ENCODE peak calls at places on chromosome 9, in five cellular contexts. One of them, this sample, is unnamed.

GRCh38 chr9:8020161-8020560 is 220.6 kb upstream of the DMAC1 start:
- DNase-seq in spleen: no peak
- DNase-seq in body of pancreas: no peak
- DNase-seq in A549: no peak
- DNase-seq in ovary: no peak
- DNase-seq in this sample: no peak

GRCh38 chr9:94913550-94913949 is 187.1 kb downstream of the AOPEP start:
- DNase-seq in A549: no peak
- DNase-seq in body of pancreas: no peak
- DNase-seq in ovary: no peak
- DNase-seq in spleen: no peak
- DNase-seq in this sample: no peak

GRCh38 chr9:81877047-81877446 is 51.2 kb upstream of the SPATA31D4 start:
- DNase-seq in body of pancreas: no peak
- DNase-seq in ovary: no peak
- DNase-seq in spleen: no peak
- DNase-seq in A549: no peak
- DNase-seq in this sample: no peak

GRCh38 chr9:84258371-84258770 is 82.2 kb downstream of the SLC28A3 start:
- DNase-seq in spleen: no peak
- DNase-seq in ovary: no peak
- DNase-seq in A549: no peak
- DNase-seq in body of pancreas: peak; percentile 19
- DNase-seq in this sample: peak; percentile 93

GRCh38 chr9:112049834-112050516 is 125.1 kb downstream of the SUSD1 start:
- DNase-seq in ovary: no peak
- DNase-seq in spleen: no peak
- DNase-seq in body of pancreas: no peak
- DNase-seq in A549: no peak
- DNase-seq in this sample: no peak

GRCh38 chr9:3478549-3478953 is 47.2 kb downstream of the RFX3 start:
- DNase-seq in body of pancreas: no peak
- DNase-seq in A549: no peak
- DNase-seq in spleen: no peak
- DNase-seq in ovary: no peak
- DNase-seq in this sample: no peak

GRCh38 chr9:129500166-129500862 is 120.6 kb downstream of the C9orf50 start:
- DNase-seq in spleen: no peak
- DNase-seq in body of pancreas: no peak
- DNase-seq in ovary: peak; percentile 63
- DNase-seq in A549: no peak
- DNase-seq in this sample: no peak

GRCh38 chr9:22097712-22098111 is 88.6 kb upstream of the CDKN2B start:
- DNase-seq in ovary: no peak
- DNase-seq in A549: no peak
- DNase-seq in spleen: no peak
- DNase-seq in body of pancreas: no peak
- DNase-seq in this sample: peak; percentile 42

GRCh38 chr9:108702681-108703080 is 153.1 kb downstream of the ACTL7B start:
- DNase-seq in spleen: no peak
- DNase-seq in ovary: no peak
- DNase-seq in A549: no peak
- DNase-seq in body of pancreas: no peak
- DNase-seq in this sample: no peak

GRCh38 chr9:133673260-133673658 is 37.1 kb downstream of the DBH start:
- DNase-seq in A549: no peak
- DNase-seq in body of pancreas: no peak
- DNase-seq in ovary: no peak
- DNase-seq in spleen: no peak
- DNase-seq in this sample: no peak

GRCh38 chr9:5978523-5978922 is 36.9 kb downstream of the RANBP6 start:
- DNase-seq in A549: no peak
- DNase-seq in ovary: no peak
- DNase-seq in spleen: no peak
- DNase-seq in body of pancreas: no peak
- DNase-seq in this sample: no peak

GRCh38 chr9:36874261-36874660 is 159.8 kb downstream of the PAX5 start:
- DNase-seq in body of pancreas: no peak
- DNase-seq in spleen: peak; percentile 64
- DNase-seq in ovary: no peak
- DNase-seq in A549: no peak
- DNase-seq in this sample: no peak

GRCh38 chr9:114279693-114280092 is 43.2 kb upstream of the ORM1 start:
- DNase-seq in spleen: no peak
- DNase-seq in ovary: peak; percentile 7
- DNase-seq in body of pancreas: peak; percentile 2
- DNase-seq in A549: no peak
- DNase-seq in this sample: no peak

GRCh38 chr9:98993570-98993945 is 49.9 kb downstream of the COL15A1 start:
- DNase-seq in body of pancreas: no peak
- DNase-seq in spleen: no peak
- DNase-seq in ovary: no peak
- DNase-seq in A549: no peak
- DNase-seq in this sample: peak; percentile 39

GRCh38 chr9:31541626-31542025 is 842.8 kb upstream of the ACO1 start:
- DNase-seq in ovary: no peak
- DNase-seq in A549: no peak
- DNase-seq in spleen: no peak
- DNase-seq in body of pancreas: no peak
- DNase-seq in this sample: no peak

GRCh38 chr9:99449726-99450125 is 227.6 kb downstream of the SEC61B start:
- DNase-seq in spleen: no peak
- DNase-seq in ovary: no peak
- DNase-seq in body of pancreas: no peak
- DNase-seq in A549: no peak
- DNase-seq in this sample: no peak

GRCh38 chr9:5042661-5043178 is 57.6 kb downstream of the JAK2 start:
- DNase-seq in ovary: no peak
- DNase-seq in spleen: peak; percentile 70
- DNase-seq in body of pancreas: no peak
- DNase-seq in A549: no peak
- DNase-seq in this sample: no peak

GRCh38 chr9:98908897-98909634 is 34.6 kb upstream of the COL15A1 start:
- DNase-seq in ovary: no peak
- DNase-seq in body of pancreas: no peak
- DNase-seq in spleen: no peak
- DNase-seq in A549: no peak
- DNase-seq in this sample: no peak

GRCh38 chr9:4946937-4947336 is 38.1 kb upstream of the JAK2 start:
- DNase-seq in A549: no peak
- DNase-seq in spleen: no peak
- DNase-seq in ovary: no peak
- DNase-seq in body of pancreas: no peak
- DNase-seq in this sample: no peak

GRCh38 chr9:127540664-127541041 is 71.4 kb upstream of the STXBP1 start:
- DNase-seq in A549: no peak
- DNase-seq in ovary: no peak
- DNase-seq in spleen: no peak
- DNase-seq in body of pancreas: peak; percentile 74
- DNase-seq in this sample: no peak

GRCh38 chr9:128636024-128636390 is 20.6 kb downstream of the DYNC2I2 start:
- DNase-seq in ovary: peak; percentile 44
- DNase-seq in body of pancreas: peak; percentile 91
- DNase-seq in A549: peak; percentile 89
- DNase-seq in spleen: no peak
- DNase-seq in this sample: peak; percentile 85

GRCh38 chr9:36772449-36773370 is 200.0 kb downstream of the MELK start:
- DNase-seq in body of pancreas: no peak
- DNase-seq in ovary: no peak
- DNase-seq in A549: no peak
- DNase-seq in spleen: no peak
- DNase-seq in this sample: peak; percentile 6

GRCh38 chr9:129751841-129752801 is 721 bp downstream of the PTGES start:
- DNase-seq in A549: no peak
- DNase-seq in ovary: no peak
- DNase-seq in spleen: no peak
- DNase-seq in body of pancreas: peak; percentile 64
- DNase-seq in this sample: no peak

GRCh38 chr9:125442471-125442870 is 180.8 kb downstream of the GAPVD1 start:
- DNase-seq in A549: no peak
- DNase-seq in body of pancreas: no peak
- DNase-seq in spleen: no peak
- DNase-seq in ovary: no peak
- DNase-seq in this sample: no peak

GRCh38 chr9:16074962-16075361 is 522.1 kb downstream of the CCDC171 start:
- DNase-seq in body of pancreas: no peak
- DNase-seq in A549: no peak
- DNase-seq in spleen: no peak
- DNase-seq in ovary: no peak
- DNase-seq in this sample: no peak

GRCh38 chr9:109213300-109214121 is 46.5 kb upstream of the FRRS1L start:
- DNase-seq in ovary: no peak
- DNase-seq in spleen: no peak
- DNase-seq in A549: no peak
- DNase-seq in body of pancreas: no peak
- DNase-seq in this sample: peak; percentile 25

GRCh38 chr9:129685220-129685932 is 19.9 kb downstream of the PRRX2 start:
- DNase-seq in ovary: no peak
- DNase-seq in A549: peak; percentile 84
- DNase-seq in spleen: no peak
- DNase-seq in body of pancreas: no peak
- DNase-seq in this sample: no peak

GRCh38 chr9:70830618-70831017 is 290.8 kb downstream of the TRPM3 start:
- DNase-seq in body of pancreas: no peak
- DNase-seq in spleen: no peak
- DNase-seq in A549: no peak
- DNase-seq in ovary: no peak
- DNase-seq in this sample: no peak

GRCh38 chr9:91740713-91741112 is 209.3 kb downstream of the ROR2 start:
- DNase-seq in body of pancreas: no peak
- DNase-seq in ovary: peak; percentile 79
- DNase-seq in spleen: peak; percentile 38
- DNase-seq in A549: no peak
- DNase-seq in this sample: no peak

GRCh38 chr9:36036253-36036779 is 397 bp upstream of the RECK start:
- DNase-seq in ovary: no peak
- DNase-seq in spleen: no peak
- DNase-seq in A549: no peak
- DNase-seq in body of pancreas: no peak
- DNase-seq in this sample: no peak

GRCh38 chr9:26502311-26502710 is 390.3 kb downstream of the CAAP1 start:
- DNase-seq in body of pancreas: no peak
- DNase-seq in spleen: no peak
- DNase-seq in ovary: no peak
- DNase-seq in A549: no peak
- DNase-seq in this sample: no peak

GRCh38 chr9:108850293-108850897 is 5.4 kb downstream of the ACTL7B start:
- DNase-seq in A549: no peak
- DNase-seq in body of pancreas: no peak
- DNase-seq in ovary: no peak
- DNase-seq in spleen: no peak
- DNase-seq in this sample: no peak

GRCh38 chr9:130882696-130883225 is 13.9 kb downstream of the QRFP start:
- DNase-seq in spleen: no peak
- DNase-seq in body of pancreas: no peak
- DNase-seq in ovary: no peak
- DNase-seq in A549: no peak
- DNase-seq in this sample: no peak

GRCh38 chr9:130881516-130881915 is 15.1 kb downstream of the QRFP start:
- DNase-seq in ovary: no peak
- DNase-seq in A549: no peak
- DNase-seq in body of pancreas: no peak
- DNase-seq in spleen: no peak
- DNase-seq in this sample: no peak

GRCh38 chr9:130879863-130880411 is 16.7 kb downstream of the QRFP start:
- DNase-seq in ovary: no peak
- DNase-seq in A549: no peak
- DNase-seq in spleen: no peak
- DNase-seq in body of pancreas: no peak
- DNase-seq in this sample: no peak

GRCh38 chr9:130878295-130878694 is 18.3 kb downstream of the QRFP start:
- DNase-seq in A549: no peak
- DNase-seq in body of pancreas: no peak
- DNase-seq in ovary: no peak
- DNase-seq in spleen: no peak
- DNase-seq in this sample: no peak

GRCh38 chr9:130880599-130881220 is 15.9 kb downstream of the QRFP start:
- DNase-seq in spleen: peak; percentile 58
- DNase-seq in body of pancreas: no peak
- DNase-seq in ovary: no peak
- DNase-seq in A549: no peak
- DNase-seq in this sample: no peak
- H3K27ac ChIP-seq in spleen: no peak overlapping the region
- H3K27ac ChIP-seq in body of pancreas: no peak overlapping the region
- H3K27ac ChIP-seq in ovary: no peak overlapping the region
- H3K27ac ChIP-seq in A549: no peak overlapping the region
- H3K27ac ChIP-seq in this sample: no peak overlapping the region

GRCh38 chr9:136671254-136671614 is 8.5 kb downstream of the EGFL7 start:
- DNase-seq in A549: no peak
- DNase-seq in body of pancreas: peak; percentile 56
- DNase-seq in spleen: no peak
- DNase-seq in ovary: no peak
- DNase-seq in this sample: no peak
- TF ChIP-seq POLR2A in A549: no peak
- TF ChIP-seq POLR2A in body of pancreas: no peak
- TF ChIP-seq POLR2A in spleen: no peak
- TF ChIP-seq POLR2A in ovary: no peak
- TF ChIP-seq POLR2A in this sample: no peak

DNA sequence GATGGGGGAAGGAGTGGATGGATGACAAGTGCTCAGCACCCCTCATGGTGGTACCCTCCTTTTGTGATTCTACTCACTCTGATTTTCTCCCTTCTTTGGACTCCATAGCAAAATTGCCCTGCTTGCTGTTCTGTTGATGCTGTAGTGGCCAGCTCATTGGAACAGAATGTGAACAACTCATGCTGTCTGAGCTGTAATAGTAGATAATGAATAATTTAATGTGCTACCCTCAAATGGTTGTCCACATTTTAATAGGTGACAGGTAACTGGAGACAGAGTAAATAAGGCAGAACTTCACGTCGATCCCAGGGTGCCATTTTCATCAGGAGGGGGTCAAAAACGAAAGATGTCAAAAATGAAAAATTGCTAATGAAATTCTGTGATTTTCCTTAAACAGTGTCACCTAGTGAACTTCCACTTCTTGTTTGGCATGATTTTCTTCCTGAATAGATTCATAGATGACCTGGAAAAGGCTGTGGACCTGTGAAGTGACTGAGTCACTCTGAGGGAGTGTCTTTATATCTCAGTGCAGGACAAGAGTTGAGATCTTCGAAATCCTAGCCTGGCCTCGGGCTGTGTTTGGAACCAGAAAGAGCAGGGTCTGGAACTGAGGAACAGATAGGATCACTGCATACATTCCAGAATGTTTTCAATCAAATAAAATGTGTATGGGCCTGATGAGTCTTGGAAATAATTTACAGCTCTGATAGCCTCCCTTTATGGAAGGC is 270.2 kb downstream of the PSAT1 start:
- DNase-seq in A549: no peak
- DNase-seq in body of pancreas: no peak
- DNase-seq in spleen: no peak
- DNase-seq in ovary: no peak
- DNase-seq in this sample: no peak
- H3K27ac ChIP-seq in A549: no peak overlapping the region
- H3K27ac ChIP-seq in body of pancreas: no peak overlapping the region
- H3K27ac ChIP-seq in spleen: no peak overlapping the region
- H3K27ac ChIP-seq in ovary: no peak overlapping the region
- H3K27ac ChIP-seq in this sample: no peak overlapping the region

GRCh38 chr9:1875921-1876448 is 139.2 kb upstream of the SMARCA2 start:
- DNase-seq in A549: no peak
- DNase-seq in ovary: no peak
- DNase-seq in body of pancreas: no peak
- DNase-seq in spleen: peak; percentile 72
- DNase-seq in this sample: no peak
- TF ChIP-seq POLR2A in A549: no peak
- TF ChIP-seq POLR2A in ovary: no peak
- TF ChIP-seq POLR2A in body of pancreas: no peak
- TF ChIP-seq POLR2A in spleen: no peak
- TF ChIP-seq POLR2A in this sample: no peak

GRCh38 chr9:122946486-122947003 is 5.7 kb downstream of the RABGAP1 start:
- DNase-seq in A549: no peak
- DNase-seq in spleen: no peak
- DNase-seq in ovary: no peak
- DNase-seq in body of pancreas: no peak
- DNase-seq in this sample: no peak
- H3K27ac ChIP-seq in A549: no peak overlapping the region
- H3K27ac ChIP-seq in spleen: no peak overlapping the region
- H3K27ac ChIP-seq in ovary: no peak overlapping the region
- H3K27ac ChIP-seq in body of pancreas: no peak overlapping the region
- H3K27ac ChIP-seq in this sample: no peak overlapping the region

This sample was measured in adrenal gland.